ENCODE peak calls at places on chromosomes 12 and 14, in seven cellular contexts. W is stomach, X is AG09309, D is endothelial cell, B is WTC11, I is nephron progenitor cell, Z is Peyer's patch. H is an unnamed sample.
A peak's percentile ranks its signal among the peaks of the same experiment; 100 is the strongest.

GRCh38 chr14:71304588-71305133 is 397.4 kb downstream of the PCNX1 start:
- DNase-seq in D (no peak), I (no peak), X (no peak), Z (no peak), W (no peak), B (no peak), H (no peak)

GRCh38 chr14:54686219-54686870 is 119.4 kb downstream of the SAMD4A start:
- DNase-seq in D (no peak), X (peak; percentile 85), I (no peak), W (no peak), B (no peak), Z (no peak), H (no peak)

GRCh38 chr14:97723834-97724770 is 926.9 kb downstream of the VRK1 start:
- DNase-seq in D (no peak), B (no peak), I (no peak), W (no peak), X (no peak), Z (no peak), H (no peak)

GRCh38 chr14:22319526-22320352 is 269.3 kb downstream of the DAD1 start:
- DNase-seq in B (peak; percentile 40), D (peak; percentile 55), Z (no peak), X (peak; percentile 25), I (peak; percentile 53), W (peak; percentile 69), H (no peak)

GRCh38 chr14:63563370-63564026 is 20.3 kb upstream of the PPP2R5E start:
- DNase-seq in B (no peak), W (no peak), D (no peak), I (no peak), X (no peak), Z (no peak), H (peak; percentile 49)

GRCh38 chr12:115840159-115840558 is 437.3 kb downstream of the MED13L start:
- DNase-seq in X (no peak), Z (no peak), I (no peak), B (no peak), W (no peak), D (no peak), H (no peak)

GRCh38 chr12:131985145-131985875 is 35.6 kb downstream of the EP400 start:
- DNase-seq in I (no peak), X (no peak), B (no peak), W (peak; percentile 28), D (no peak), Z (no peak), H (no peak)

GRCh38 chr12:65152586-65152985 is 16.8 kb upstream of the LEMD3 start:
- DNase-seq in W (no peak), X (no peak), I (no peak), B (no peak), Z (no peak), D (no peak), H (no peak)

GRCh38 chr12:19994970-19995369 is 373.4 kb upstream of the PDE3A start:
- DNase-seq in I (no peak), Z (no peak), D (no peak), W (no peak), B (no peak), X (no peak), H (no peak)

GRCh38 chr12:11827096-11827841 is 177.8 kb downstream of the ETV6 start:
- DNase-seq in Z (no peak), D (no peak), X (no peak), I (peak; percentile 38), W (no peak), B (peak; percentile 38), H (no peak)

GRCh38 chr14:50822501-50823042 is 8.4 kb downstream of the NIN start:
- DNase-seq in X (no peak), W (no peak), B (no peak), D (no peak), I (no peak), Z (no peak), H (no peak)

GRCh38 chr12:80553316-80553715 is 109.3 kb downstream of the PTPRQ start:
- DNase-seq in B (no peak), I (no peak), X (peak; percentile 66), Z (no peak), D (no peak), W (no peak), H (peak; percentile 85)

GRCh38 chr12:12181516-12181915 is 85.3 kb downstream of the LRP6 start:
- DNase-seq in I (no peak), B (no peak), Z (no peak), D (no peak), W (no peak), X (no peak), H (peak; percentile 39)

GRCh38 chr14:90302529-90303303 is 29.0 kb downstream of the NRDE2 start:
- DNase-seq in I (no peak), Z (no peak), W (no peak), D (no peak), X (no peak), B (no peak), H (no peak)

GRCh38 chr12:3186546-3187237 is 109.5 kb downstream of the TSPAN9 start:
- DNase-seq in X (no peak), B (no peak), I (no peak), D (no peak), W (no peak), Z (no peak), H (no peak)

GRCh38 chr14:51006781-51007211 is 62.5 kb upstream of the PYGL start:
- DNase-seq in W (no peak), Z (no peak), I (no peak), X (peak; percentile 75), B (no peak), D (no peak), H (peak; percentile 69)

GRCh38 chr12:51246254-51246853 is 7.7 kb downstream of the DAZAP2 start:
- DNase-seq in B (no peak), Z (no peak), X (no peak), I (no peak), W (no peak), D (peak; percentile 24), H (no peak)

GRCh38 chr14:73265721-73266046 is 28.4 kb downstream of the PAPLN start:
- DNase-seq in B (no peak), X (no peak), Z (no peak), I (no peak), D (no peak), W (no peak), H (no peak)

GRCh38 chr12:79926951-79927350 is 7.9 kb downstream of the PPP1R12A start:
- DNase-seq in B (no peak), Z (no peak), X (no peak), W (no peak), D (no peak), I (no peak), H (no peak)

GRCh38 chr14:35362911-35363374 is 41.6 kb downstream of the NFKBIA start:
- DNase-seq in W (no peak), D (no peak), I (no peak), X (no peak), Z (no peak), B (no peak), H (no peak)

GRCh38 chr12:131709226-131709625 is 1.7 kb upstream of the SFSWAP start:
- DNase-seq in B (no peak), I (no peak), X (no peak), W (no peak), Z (no peak), D (no peak), H (no peak)

GRCh38 chr14:63650336-63650952 is 8.8 kb upstream of the WDR89 start:
- DNase-seq in X (no peak), D (no peak), W (no peak), Z (no peak), B (no peak), I (no peak), H (no peak)

GRCh38 chr14:37579250-37579649 is 15.8 kb downstream of the FOXA1 start:
- DNase-seq in X (no peak), D (no peak), B (no peak), W (no peak), Z (no peak), I (peak; percentile 17), H (no peak)

GRCh38 chr12:24661657-24662096 is 287.2 kb downstream of the BCAT1 start:
- DNase-seq in D (no peak), X (peak; percentile 37), W (peak; percentile 28), Z (no peak), I (no peak), B (no peak), H (peak; percentile 51)

GRCh38 chr12:5806376-5807089 is 138.5 kb downstream of the ANO2 start:
- DNase-seq in W (no peak), X (peak; percentile 32), I (no peak), D (no peak), B (no peak), Z (no peak), H (peak; percentile 32)

GRCh38 chr12:7844131-7844530 is 28.6 kb downstream of the SLC2A14 start:
- DNase-seq in W (no peak), D (no peak), Z (no peak), X (no peak), I (no peak), B (no peak), H (no peak)

GRCh38 chr14:60253649-60254048 is 4.6 kb downstream of the PPM1A start:
- DNase-seq in W (no peak), Z (no peak), D (no peak), X (no peak), I (no peak), B (no peak), H (no peak)
- TF ChIP-seq CTCF in W (no peak), Z (no peak), D (no peak), X (no peak), I (no peak), B (no peak), H (no peak)

GRCh38 chr12:106127289-106128126 is 11.2 kb downstream of the NUAK1 start:
- DNase-seq in X (no peak), Z (no peak), D (no peak), W (no peak), I (no peak), B (no peak), H (no peak)
- TF ChIP-seq CTCF in X (no peak), Z (no peak), D (no peak), W (no peak), I (no peak), B (no peak), H (no peak)

DNA sequence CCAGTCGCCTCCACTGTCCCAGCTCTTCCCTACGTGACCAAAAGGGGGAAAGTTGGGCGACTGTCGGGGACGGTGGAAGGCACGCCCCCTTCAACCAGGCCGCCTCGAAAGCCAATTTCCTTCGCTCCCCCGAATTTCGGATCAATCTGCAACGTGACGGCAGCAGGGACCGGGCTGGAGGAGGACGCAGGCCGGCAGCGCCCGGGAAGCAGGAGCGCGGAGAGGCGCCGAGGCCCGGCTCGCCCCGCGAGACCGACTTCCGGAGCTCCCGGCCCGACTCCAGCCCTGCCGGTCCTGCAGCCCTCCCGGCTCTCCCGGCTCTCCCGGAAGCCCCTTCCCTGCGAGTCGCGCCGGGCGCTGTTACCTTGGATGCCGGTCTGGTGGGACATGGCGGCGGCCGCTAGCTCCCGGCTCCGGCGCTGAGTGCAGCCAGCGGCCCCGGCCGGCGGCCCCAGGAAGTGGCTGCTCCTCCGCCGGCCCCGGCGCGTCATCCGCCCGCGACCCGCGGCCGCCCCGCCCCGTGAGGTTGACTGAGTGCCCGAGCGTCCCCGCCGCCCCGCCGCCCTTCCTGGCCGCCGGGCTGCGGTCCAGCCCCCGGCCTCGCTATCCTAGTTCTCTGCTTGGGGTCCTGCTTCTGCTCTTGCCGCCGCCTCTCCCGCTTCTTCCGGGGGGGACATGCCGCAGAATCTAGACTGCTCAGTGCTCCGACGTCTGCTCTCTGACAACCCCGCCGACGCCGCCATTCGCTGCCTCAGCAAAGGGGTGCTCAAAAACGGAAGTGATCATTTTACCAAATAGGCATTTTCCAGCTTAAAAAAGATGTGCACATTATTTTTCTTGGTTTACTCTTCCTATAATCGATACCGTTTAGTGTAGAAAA is at the start of gene TWF1:
- DNase-seq in D (peak; percentile 94), B (peak; percentile 89), Z (peak; percentile 93), X (no peak), W (peak; percentile 89), I (peak; percentile 91), H (peak; percentile 19)
- TF ChIP-seq CTCF in D (no peak), B (no peak), Z (no peak), X (peak; percentile 41), W (no peak), I (peak; percentile 28), H (peak; percentile 36)

GRCh38 chr14:68094158-68094557 is 274.6 kb downstream of the RAD51B start:
- DNase-seq in D (no peak), W (no peak), I (no peak), X (no peak), B (no peak), Z (no peak), H (no peak)
- TF ChIP-seq CTCF in D (no peak), W (no peak), I (no peak), X (no peak), B (no peak), Z (no peak), H (no peak)

H was measured in retinal pigment epithelial cell.